ENCODE peak calls at places on chromosomes 7 and 10, in eight cellular contexts. V is GM23248; E is Karpas-422; Z is CD8-positive, alpha-beta T cell; O is A549; B is colonic mucosa; U is aorta; A is IMR-90. P is an unnamed sample.

GRCh38 chr7:128849804-128850490 is 12.7 kb upstream of the ATP6V1F start:
- DNase-seq in O (no peak), A (no peak), E (no peak), U (no peak), V (no peak), Z (no peak), B (no peak), P (no peak)

GRCh38 chr7:54841772-54842707 is 83.0 kb upstream of the SEC61G start:
- DNase-seq in U (no peak), O (peak; percentile 54), E (peak; percentile 68), B (peak; percentile 31), A (peak; percentile 95), V (peak; percentile 39), Z (no peak), P (no peak)

GRCh38 chr10:63456437-63457210 is 9.2 kb downstream of the JMJD1C start:
- DNase-seq in B (no peak), E (no peak), A (peak; percentile 73), O (no peak), V (peak; percentile 85), U (no peak), Z (no peak), P (no peak)

GRCh38 chr7:127632276-127632910 is 14.5 kb upstream of the PAX4 start:
- DNase-seq in O (no peak), U (no peak), A (peak; percentile 93), V (peak; percentile 81), E (no peak), B (no peak), Z (no peak), P (no peak)

GRCh38 chr7:37495574-37496184 is 47.0 kb upstream of the ELMO1 start:
- DNase-seq in U (no peak), B (no peak), V (peak; percentile 51), O (peak; percentile 33), A (peak; percentile 13), Z (no peak), E (peak; percentile 72), P (peak; percentile 48)

GRCh38 chr10:114388275-114388674 is 16.0 kb downstream of the AFAP1L2 start:
- DNase-seq in A (no peak), B (no peak), O (no peak), V (no peak), E (no peak), U (no peak), Z (no peak), P (no peak)

GRCh38 chr7:140121321-140121720 is 55.5 kb downstream of the KDM7A start:
- DNase-seq in U (no peak), A (no peak), B (no peak), O (no peak), E (no peak), V (no peak), Z (no peak), P (no peak)

GRCh38 chr7:83936056-83936703 is 258.4 kb downstream of the SEMA3A start:
- DNase-seq in Z (no peak), V (peak; percentile 77), A (peak; percentile 81), E (peak; percentile 85), O (peak; percentile 81), B (peak; percentile 59), U (no peak), P (peak; percentile 75)

GRCh38 chr7:114979388-114979787 is 57.5 kb downstream of the MDFIC start:
- DNase-seq in U (no peak), E (no peak), O (no peak), A (peak; percentile 47), Z (no peak), B (no peak), V (no peak), P (peak; percentile 84)

GRCh38 chr10:24465124-24465874 is 256.4 kb downstream of the KIAA1217 start:
- DNase-seq in A (peak; percentile 91), E (no peak), B (peak; percentile 45), O (no peak), V (peak; percentile 91), U (no peak), Z (no peak), P (no peak)
- H3K27ac ChIP-seq in A (peak overlapping the region; percentile 95), E (no peak overlapping the region), B (peak overlapping the region; percentile 74), O (peak overlapping the region; percentile 77), V (peak overlapping the region; percentile 92), U (peak overlapping the region; percentile 17), Z (no peak overlapping the region), P (peak overlapping the region; percentile 55)

GRCh38 chr7:151014950-151015349 is 9.3 kb downstream of the ATG9B start:
- DNase-seq in O (no peak), B (peak; percentile 36), E (no peak), Z (no peak), A (no peak), V (peak; percentile 64), U (no peak), P (no peak)

GRCh38 chr7:151016505-151016904 is 7.8 kb downstream of the ATG9B start:
- DNase-seq in Z (no peak), A (no peak), O (no peak), B (no peak), E (no peak), V (no peak), U (no peak), P (no peak)

GRCh38 chr7:151017370-151017952 is 6.8 kb downstream of the ATG9B start:
- DNase-seq in E (peak; percentile 73), V (no peak), B (no peak), A (no peak), O (no peak), Z (no peak), U (no peak), P (no peak)

GRCh38 chr7:151016942-151017341 is 7.4 kb downstream of the ATG9B start:
- DNase-seq in B (no peak), V (no peak), E (no peak), Z (no peak), O (no peak), U (no peak), A (no peak), P (no peak)

DNA sequence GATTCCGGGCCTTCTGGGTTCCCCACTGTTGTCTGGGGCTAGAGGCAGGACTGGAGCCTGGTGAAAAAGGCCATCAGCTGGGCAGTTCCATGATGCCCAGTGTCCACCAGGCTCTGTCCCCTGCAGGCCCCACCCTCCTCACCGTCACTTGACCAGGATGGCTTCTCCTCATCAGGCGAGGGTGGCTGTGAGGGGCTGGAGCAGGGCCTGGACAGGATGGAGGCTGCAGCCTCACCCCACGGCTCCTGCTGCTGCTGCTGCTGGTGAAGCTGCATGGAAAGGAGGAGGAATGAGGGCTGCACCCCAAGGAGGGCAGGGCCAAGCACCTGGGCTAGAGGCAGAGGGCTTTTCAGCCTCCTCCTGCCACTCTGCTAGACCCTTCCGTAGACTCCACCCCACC is 8.3 kb downstream of the ATG9B start:
- DNase-seq in O (no peak), E (no peak), Z (no peak), B (no peak), A (no peak), U (no peak), V (no peak), P (no peak)
- H3K4me1 ChIP-seq in O (peaks cover 15% of the 10 kb centered on the region), E (peaks cover 28% of the 10 kb centered on the region), Z (peaks cover 80% of the 10 kb centered on the region), B (no peaks in the 10 kb centered on the region), A (peaks cover 8% of the 10 kb centered on the region), U (no peaks in the 10 kb centered on the region), V (no peaks in the 10 kb centered on the region), P (peaks cover 11% of the 10 kb centered on the region)

DNA sequence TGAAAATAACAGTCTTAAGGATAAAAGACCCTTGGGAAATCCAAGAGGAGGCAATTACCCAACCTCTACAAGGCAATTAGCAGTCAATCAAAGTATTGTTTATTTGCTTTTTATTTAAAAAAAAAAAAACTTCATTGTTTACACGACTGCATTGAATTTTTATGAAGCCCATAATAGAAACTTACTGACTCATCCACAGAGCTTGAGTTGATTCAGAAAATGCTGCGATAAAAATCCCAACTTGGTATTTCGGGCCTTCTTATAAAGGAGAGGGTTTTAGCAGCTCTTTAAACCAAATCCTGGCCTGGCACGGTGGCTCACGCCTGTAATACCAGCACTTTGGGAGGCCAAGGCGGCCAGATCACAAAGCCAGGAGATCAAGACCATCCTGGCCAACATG is 69.2 kb upstream of the PALS2 start:
- DNase-seq in U (no peak), A (no peak), B (no peak), O (no peak), Z (no peak), V (no peak), E (no peak), P (no peak)
- H3K27ac ChIP-seq in U (no peak overlapping the region), A (no peak overlapping the region), B (no peak overlapping the region), O (no peak overlapping the region), Z (no peak overlapping the region), V (no peak overlapping the region), E (no peak overlapping the region), P (no peak overlapping the region)

DNA sequence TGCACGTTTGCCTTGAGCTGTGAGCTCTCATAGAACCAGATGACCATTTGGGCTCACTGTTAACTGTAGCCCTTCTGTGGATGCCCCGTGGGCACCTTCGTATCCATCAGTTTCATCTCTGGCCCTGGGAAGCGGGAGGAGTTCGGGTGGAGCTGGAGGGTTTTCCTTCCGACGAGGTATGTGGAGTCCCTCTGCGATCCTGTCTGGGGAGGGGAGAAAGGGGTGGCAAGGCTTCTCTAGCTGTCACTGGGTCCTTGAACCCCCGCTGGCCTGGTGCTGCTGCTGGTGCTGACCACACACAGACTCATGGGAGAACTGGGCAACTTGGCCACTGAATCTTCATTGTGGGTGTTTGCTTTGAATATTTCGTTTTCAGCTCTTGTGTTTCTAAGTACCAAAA is 32.7 kb downstream of the INPP5A start:
- DNase-seq in V (no peak), B (no peak), A (no peak), U (no peak), O (no peak), E (no peak), Z (no peak), P (no peak)
- H3K4me1 ChIP-seq in V (peaks cover 14% of the 10 kb centered on the region), B (peaks cover 21% of the 10 kb centered on the region), A (peaks cover 18% of the 10 kb centered on the region), U (no peaks in the 10 kb centered on the region), O (peaks cover 30% of the 10 kb centered on the region), E (peaks cover 78% of the 10 kb centered on the region), Z (peaks cover 32% of the 10 kb centered on the region), P (peaks cover 16% of the 10 kb centered on the region)

DNA sequence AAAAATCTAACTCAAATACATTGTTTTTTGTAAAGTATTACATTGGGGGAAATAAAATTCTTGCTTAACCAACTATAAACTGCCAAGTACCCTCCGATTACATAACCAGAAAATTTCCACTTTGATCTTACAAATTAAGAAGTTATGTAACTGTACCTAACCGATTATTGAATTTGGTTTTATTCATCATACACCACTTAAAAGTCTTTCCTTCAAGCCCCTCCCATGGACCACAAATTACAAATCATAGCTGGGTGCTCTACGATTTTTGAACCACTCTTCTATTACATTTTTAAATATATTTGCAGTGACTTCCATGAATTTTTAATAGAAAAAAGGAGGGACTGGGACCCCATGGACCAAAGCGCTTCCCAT is 638 bp downstream of the ZNF680 start:
- DNase-seq in B (no peak), U (no peak), V (no peak), E (no peak), A (no peak), Z (no peak), O (peak; percentile 11), P (no peak)
- H3K27ac ChIP-seq in B (peak overlapping the region; percentile 72), U (peak overlapping the region; percentile 96), V (peak overlapping the region; percentile 89), E (peak overlapping the region; percentile 77), A (peak overlapping the region; percentile 74), Z (peak overlapping the region; percentile 69), O (peak overlapping the region; percentile 84), P (no peak overlapping the region)